ENCODE peak calls at places on chromosomes 2 and 18, in seven cellular contexts. D is H7; S is stimulated activated CD4-positive, alpha-beta T cell treated with anti-CD3 and anti-CD28 coated beads, Interleukin-12 subunit alpha, Interleukin-12 subunit beta, amount 100 ng/mL, for 48 hours; A is NT2/D1; V is NCI-H524; O is iPS DF 19.7; Q is neuronal stem cell. J is an unnamed sample.

GRCh38 chr2:65177754-65178442 is 48.0 kb upstream of the RAB1A start:
- DNase-seq in D (no peak), S (no peak), A (no peak), V (no peak), O (no peak), Q (no peak), J (no peak)

GRCh38 chr2:42809876-42810125 is 17.4 kb upstream of the HAAO start:
- DNase-seq in D (peak; percentile 90), S (no peak), A (no peak), V (peak; percentile 72), O (no peak), Q (no peak), J (peak; percentile 94)

GRCh38 chr2:239085201-239085992 is 237.5 kb downstream of the TWIST2 start:
- DNase-seq in D (no peak), S (no peak), A (no peak), V (no peak), O (no peak), Q (no peak), J (no peak)

GRCh38 chr2:47771211-47771610 is 11.7 kb upstream of the MSH6 start:
- DNase-seq in D (peak; percentile 29), S (no peak), A (no peak), V (no peak), O (no peak), Q (no peak), J (no peak)

GRCh38 chr18:48923746-48924580 is 26.8 kb downstream of the SMAD7 start:
- DNase-seq in D (no peak), S (no peak), A (no peak), V (no peak), O (no peak), Q (no peak), J (no peak)

GRCh38 chr2:120858361-120858760 is 122.7 kb downstream of the GLI2 start:
- DNase-seq in D (no peak), S (no peak), A (no peak), V (no peak), O (no peak), Q (no peak), J (peak; percentile 13)

GRCh38 chr2:11421863-11422490 is 44.0 kb downstream of the E2F6 start:
- DNase-seq in D (no peak), S (no peak), A (no peak), V (no peak), O (no peak), Q (no peak), J (no peak)

GRCh38 chr2:227180286-227180685 is 15.9 kb downstream of the COL4A3 start:
- DNase-seq in D (no peak), S (no peak), A (no peak), V (no peak), O (no peak), Q (no peak), J (no peak)

GRCh38 chr2:85675866-85676548 is 8.0 kb upstream of the SFTPB start:
- DNase-seq in D (no peak), S (no peak), A (no peak), V (no peak), O (no peak), Q (no peak), J (peak; percentile 3)

GRCh38 chr2:100903534-100904258 is 83.8 kb downstream of the NPAS2 start:
- DNase-seq in D (no peak), S (no peak), A (no peak), V (no peak), O (no peak), Q (no peak), J (peak; percentile 64)

GRCh38 chr18:62486290-62486964 is 36.4 kb upstream of the ZCCHC2 start:
- DNase-seq in D (no peak), S (peak; percentile 11), A (no peak), V (no peak), O (no peak), Q (no peak), J (no peak)

GRCh38 chr2:169504651-169505050 is 4.9 kb upstream of the KLHL41 start:
- DNase-seq in D (no peak), S (no peak), A (no peak), V (no peak), O (no peak), Q (no peak), J (no peak)

GRCh38 chr18:12639990-12640880 is 17.7 kb downstream of the SPIRE1 start:
- DNase-seq in D (no peak), S (no peak), A (no peak), V (no peak), O (no peak), Q (no peak), J (no peak)

GRCh38 chr2:238099709-238100048 is 461 bp upstream of the ESPNL start:
- DNase-seq in D (no peak), S (no peak), A (no peak), V (no peak), O (no peak), Q (no peak), J (no peak)

GRCh38 chr18:4074647-4075046 is 380.5 kb downstream of the DLGAP1 start:
- DNase-seq in D (no peak), S (no peak), A (no peak), V (no peak), O (no peak), Q (no peak), J (no peak)

GRCh38 chr2:42973771-42974170 is 181.4 kb upstream of the HAAO start:
- DNase-seq in D (no peak), S (no peak), A (no peak), V (no peak), O (no peak), Q (no peak), J (no peak)

GRCh38 chr18:48249841-48250240 is 159.3 kb downstream of the ZBTB7C start:
- DNase-seq in D (no peak), S (no peak), A (no peak), V (no peak), O (no peak), Q (no peak), J (no peak)

GRCh38 chr18:35236964-35237363 is 3.9 kb upstream of the ZNF397 start:
- DNase-seq in D (no peak), S (no peak), A (no peak), V (no peak), O (no peak), Q (no peak), J (no peak)

GRCh38 chr2:60549250-60550150 is 4.0 kb downstream of the BCL11A start:
- DNase-seq in D (peak; percentile 70), S (no peak), A (no peak), V (peak; percentile 34), O (no peak), Q (no peak), J (no peak)

GRCh38 chr2:3789246-3789645 is 85.9 kb downstream of the DCDC2C start:
- DNase-seq in D (no peak), S (no peak), A (no peak), V (no peak), O (no peak), Q (no peak), J (no peak)

GRCh38 chr2:183267148-183267827 is 143.0 kb downstream of the NUP35 start:
- DNase-seq in D (no peak), S (no peak), A (no peak), V (no peak), O (no peak), Q (no peak), J (no peak)

GRCh38 chr2:225464346-225465025 is 65.0 kb downstream of the NYAP2 start:
- DNase-seq in D (no peak), S (no peak), A (no peak), V (no peak), O (no peak), Q (no peak), J (no peak)

GRCh38 chr2:144317071-144317738 is 202.7 kb downstream of the ZEB2 start:
- DNase-seq in D (no peak), S (no peak), A (no peak), V (no peak), O (no peak), Q (no peak), J (no peak)

GRCh38 chr2:33134764-33135560 is 188.2 kb downstream of the LTBP1 start:
- DNase-seq in D (no peak), S (no peak), A (no peak), V (no peak), O (no peak), Q (no peak), J (no peak)

GRCh38 chr2:96267159-96267971 is 1.3 kb downstream of the CIAO1 start:
- DNase-seq in D (peak; percentile 72), S (peak; percentile 40), A (peak; percentile 44), V (peak; percentile 18), O (no peak), Q (no peak), J (peak; percentile 77)

GRCh38 chr2:75076088-75076487 is 117.6 kb downstream of the POLE4 start:
- DNase-seq in D (no peak), S (no peak), A (no peak), V (peak; percentile 95), O (no peak), Q (no peak), J (no peak)

GRCh38 chr2:152847067-152847466 is 128.6 kb downstream of the ARL6IP6 start:
- DNase-seq in D (no peak), S (no peak), A (no peak), V (no peak), O (no peak), Q (no peak), J (no peak)

GRCh38 chr2:42136832-42137821 is 32.0 kb upstream of the EML4 start:
- DNase-seq in D (no peak), S (no peak), A (no peak), V (no peak), O (no peak), Q (no peak), J (peak; percentile 76)

GRCh38 chr2:155145758-155146229 is 447.3 kb downstream of the KCNJ3 start:
- DNase-seq in D (no peak), S (no peak), A (no peak), V (peak; percentile 75), O (no peak), Q (no peak), J (no peak)

GRCh38 chr2:226699321-226699720 is 100.3 kb downstream of the IRS1 start:
- DNase-seq in D (no peak), S (no peak), A (no peak), V (peak; percentile 44), O (no peak), Q (no peak), J (no peak)

GRCh38 chr2:129877795-129878775 is 101.4 kb upstream of the RAB6C start:
- DNase-seq in D (peak; percentile 69), S (no peak), A (no peak), V (no peak), O (no peak), Q (peak; percentile 52), J (no peak)

GRCh38 chr2:168711091-168711490 is 91.3 kb upstream of the NOSTRIN start:
- DNase-seq in D (no peak), S (no peak), A (no peak), V (no peak), O (no peak), Q (no peak), J (no peak)

GRCh38 chr2:6906165-6906751 is 11.0 kb upstream of the RNF144A start:
- DNase-seq in D (no peak), S (no peak), A (no peak), V (no peak), O (no peak), Q (no peak), J (no peak)

GRCh38 chr2:20623241-20623640 is 27.7 kb downstream of the HS1BP3 start:
- DNase-seq in D (no peak), S (no peak), A (no peak), V (peak; percentile 65), O (no peak), Q (no peak), J (no peak)

GRCh38 chr18:70149616-70150301 is 55.7 kb downstream of the RTTN start:
- DNase-seq in D (no peak), S (no peak), A (no peak), V (no peak), O (no peak), Q (no peak), J (no peak)

GRCh38 chr2:140136366-140136765 is 1356.2 kb upstream of the NXPH2 start:
- DNase-seq in D (no peak), S (no peak), A (no peak), V (no peak), O (no peak), Q (no peak), J (no peak)

GRCh38 chr2:20674974-20675679 is 8.2 kb downstream of the GDF7 start:
- DNase-seq in D (peak; percentile 28), S (no peak), A (no peak), V (no peak), O (no peak), Q (no peak), J (no peak)

GRCh38 chr2:38554973-38555595 is 47.6 kb downstream of the HNRNPLL start:
- DNase-seq in D (no peak), S (no peak), A (no peak), V (no peak), O (no peak), Q (no peak), J (peak; percentile 35)